ENCODE peak calls at places on chromosome 7, in four cellular contexts. H is mammary epithelial cell, A is PC-3, C is AG10803. W is an unnamed sample.

GRCh38 chr7:113764401-113765035 is 154.3 kb downstream of the PPP1R3A start:
- DNase-seq in H (peak), A (peak), C (no peak), W (no peak)

GRCh38 chr7:41732279-41733062 is 29.6 kb upstream of the INHBA start:
- DNase-seq in H (no peak), A (peak), C (peak), W (peak)

GRCh38 chr7:93719546-93719945 is 145.0 kb upstream of the CALCR start:
- DNase-seq in H (peak), A (peak), C (peak), W (peak)

GRCh38 chr7:322111-322671 is 32.2 kb downstream of the FOXL3 start:
- DNase-seq in H (peak), A (peak), C (peak), W (peak)

GRCh38 chr7:29360633-29361625 is 166.4 kb downstream of the CHN2 start:
- DNase-seq in H (no peak), A (no peak), C (no peak), W (no peak)

GRCh38 chr7:100390286-100391028 is 17.2 kb downstream of the PILRA start:
- DNase-seq in H (no peak), A (no peak), C (no peak), W (no peak)

GRCh38 chr7:378041-378420 is 88.1 kb downstream of the FOXL3 start:
- DNase-seq in H (no peak), A (no peak), C (no peak), W (no peak)

GRCh38 chr7:141674702-141675101 is 27.3 kb downstream of the DENND11 start:
- DNase-seq in H (no peak), A (no peak), C (no peak), W (no peak)

GRCh38 chr7:30469303-30469702 is 9.3 kb downstream of the NOD1 start:
- DNase-seq in H (peak), A (no peak), C (peak), W (peak)

GRCh38 chr7:65250216-65250615 is 123.4 kb upstream of the ZNF92 start:
- DNase-seq in H (no peak), A (no peak), C (no peak), W (peak)

GRCh38 chr7:13797545-13797944 is 191.9 kb downstream of the ETV1 start:
- DNase-seq in H (no peak), A (no peak), C (no peak), W (no peak)

GRCh38 chr7:113629244-113629643 is 289.6 kb downstream of the PPP1R3A start:
- DNase-seq in H (peak), A (peak), C (no peak), W (peak)

GRCh38 chr7:151238190-151238810 is 6.0 kb downstream of the CHPF2 start:
- DNase-seq in H (no peak), A (no peak), C (no peak), W (no peak)

GRCh38 chr7:121061826-121062582 is 73.5 kb downstream of the CPED1 start:
- DNase-seq in H (no peak), A (no peak), C (no peak), W (no peak)

GRCh38 chr7:73487486-73487885 is 34.6 kb downstream of the BAZ1B start:
- DNase-seq in H (no peak), A (no peak), C (no peak), W (peak)

GRCh38 chr7:103718482-103719415 is 270.7 kb downstream of the RELN start:
- DNase-seq in H (peak), A (peak), C (peak), W (no peak)

GRCh38 chr7:24826662-24827020 is 69.4 kb upstream of the GSDME start:
- DNase-seq in H (peak), A (no peak), C (no peak), W (peak)

GRCh38 chr7:94366827-94367226 is 27.9 kb upstream of the COL1A2 start:
- DNase-seq in H (no peak), A (no peak), C (no peak), W (no peak)

GRCh38 chr7:152872061-152872744 is 112.7 kb downstream of the ACTR3B start:
- DNase-seq in H (no peak), A (no peak), C (no peak), W (no peak)

GRCh38 chr7:15891151-15891842 is 204.8 kb upstream of the MEOX2 start:
- DNase-seq in H (no peak), A (peak), C (peak), W (peak)

GRCh38 chr7:128444242-128444641 is 11.4 kb upstream of the HILPDA start:
- DNase-seq in H (peak), A (no peak), C (no peak), W (no peak)

GRCh38 chr7:99437946-99438572 is 539 bp downstream of the PTCD1 start:
- DNase-seq in H (no peak), A (no peak), C (no peak), W (no peak)

GRCh38 chr7:85322252-85322651 is 135.4 kb upstream of the SEMA3D start:
- DNase-seq in H (no peak), A (peak), C (no peak), W (no peak)

GRCh38 chr7:133560900-133561299 is 308.0 kb downstream of the EXOC4 start:
- DNase-seq in H (no peak), A (no peak), C (no peak), W (no peak)

GRCh38 chr7:78803471-78803870 is 650.0 kb downstream of the MAGI2 start:
- DNase-seq in H (no peak), A (no peak), C (no peak), W (no peak)

GRCh38 chr7:1459512-1459892 is 232 bp upstream of the MICALL2 start:
- DNase-seq in H (peak), A (peak), C (peak), W (peak)
- H3K4me3 ChIP-seq in H (peak), A (peak), C (peak), W (no peak)

GRCh38 chr7:35717013-35717412 is 22.1 kb upstream of the HERPUD2 start:
- DNase-seq in H (no peak), A (no peak), C (no peak), W (no peak)
- H3K4me3 ChIP-seq in H (no peak), A (no peak), C (no peak), W (no peak)

GRCh38 chr7:123607423-123607975 is 5.9 kb downstream of the ASB15 start:
- DNase-seq in H (no peak), A (no peak), C (no peak), W (no peak)
- H3K4me3 ChIP-seq in H (no peak), A (no peak), C (no peak), W (no peak)

GRCh38 chr7:158569858-158570239 is 17.8 kb downstream of the PTPRN2 start:
- DNase-seq in H (no peak), A (no peak), C (no peak), W (no peak)
- H3K4me3 ChIP-seq in H (no peak), A (no peak), C (no peak), W (no peak)

GRCh38 chr7:11212816-11213215 is 239.1 kb downstream of the PHF14 start:
- DNase-seq in H (no peak), A (peak), C (peak), W (no peak)

GRCh38 chr7:11216276-11216675 is 242.6 kb downstream of the PHF14 start:
- DNase-seq in H (no peak), A (no peak), C (no peak), W (no peak)

GRCh38 chr7:11213246-11213645 is 239.6 kb downstream of the PHF14 start:
- DNase-seq in H (no peak), A (no peak), C (no peak), W (no peak)

GRCh38 chr7:11210374-11210773 is 236.7 kb downstream of the PHF14 start:
- DNase-seq in H (no peak), A (no peak), C (no peak), W (no peak)

GRCh38 chr7:11212080-11212711 is 238.5 kb downstream of the PHF14 start:
- DNase-seq in H (peak), A (peak), C (peak), W (peak)
- H3K4me3 ChIP-seq in H (no peak), A (peak), C (no peak), W (no peak)

GRCh38 chr7:20122073-20122472 is 95.1 kb downstream of the MACC1 start:
- DNase-seq in H (no peak), A (no peak), C (no peak), W (no peak)
- H3K4me3 ChIP-seq in H (no peak), A (no peak), C (no peak), W (no peak)

GRCh38 chr7:124208173-124208572 is 175.3 kb upstream of the TMEM229A start:
- DNase-seq in H (no peak), A (no peak), C (no peak), W (no peak)
- H3K4me3 ChIP-seq in H (no peak), A (no peak), C (no peak), W (no peak)

GRCh38 chr7:96832107-96832506 is 122.5 kb upstream of the SEM1 start:
- DNase-seq in H (no peak), A (no peak), C (no peak), W (no peak)

GRCh38 chr7:96838481-96838880 is 128.8 kb upstream of the SEM1 start:
- DNase-seq in H (no peak), A (no peak), C (no peak), W (no peak)

GRCh38 chr7:96833701-96834453 is 124.2 kb upstream of the SEM1 start:
- DNase-seq in H (no peak), A (peak), C (no peak), W (peak)

GRCh38 chr7:96837583-96837982 is 127.9 kb upstream of the SEM1 start:
- DNase-seq in H (no peak), A (no peak), C (no peak), W (no peak)
- H3K4me3 ChIP-seq in H (no peak), A (no peak), C (no peak), W (no peak)

DNA sequence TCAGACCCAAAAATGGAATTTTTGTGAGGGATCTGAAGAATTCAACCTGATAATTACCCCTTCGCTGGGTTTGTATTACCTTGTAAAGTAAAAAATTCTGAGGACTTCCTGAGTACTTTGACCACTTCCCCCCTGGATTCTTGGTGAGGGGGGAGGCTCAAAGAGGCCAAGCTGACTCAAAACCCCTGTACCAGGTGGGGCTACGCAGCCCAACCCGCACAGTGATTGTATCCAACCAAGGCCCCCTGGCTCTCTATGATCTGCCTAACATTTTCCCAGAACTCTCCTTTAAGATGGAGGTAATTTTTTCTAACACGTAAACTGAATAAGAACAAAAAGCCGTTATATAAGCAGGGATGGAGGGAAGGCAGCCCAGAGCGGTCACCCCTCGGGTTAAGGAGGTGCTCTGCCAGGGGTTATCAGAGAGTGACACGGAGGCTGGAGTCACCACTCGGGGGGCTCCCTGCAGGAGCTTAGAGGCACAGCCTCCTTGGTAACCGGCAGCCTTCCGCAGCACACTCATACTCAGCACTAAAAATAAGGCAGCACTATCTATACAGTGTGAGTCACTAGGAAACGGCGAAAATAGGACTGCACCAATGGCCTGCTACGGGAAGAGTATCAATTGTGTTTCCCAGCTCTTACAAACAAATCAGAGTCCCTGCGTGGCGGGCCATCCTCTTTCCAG is 255.4 kb downstream of the ELMO1 start:
- DNase-seq in H (no peak), A (no peak), C (no peak), W (no peak)
- H3K4me3 ChIP-seq in H (no peak), A (no peak), C (no peak), W (no peak)